ENCODE peak calls at places on chromosome 1, in eight cellular contexts. V, Y, C, H, D, X, A and L are unnamed samples.

GRCh38 chr1:210062033-210062432 is 124.0 kb downstream of the SYT14 start:
- DNase-seq in A (no peak), D (no peak), V (no peak), C (no peak), X (no peak), Y (no peak), H (no peak), L (no peak)

GRCh38 chr1:204573563-204573925 is 57.3 kb downstream of the MDM4 start:
- DNase-seq in A (peak), Y (no peak), H (no peak), X (peak), D (no peak), V (no peak), C (no peak), L (peak)

GRCh38 chr1:16276302-16277020 is 39.5 kb upstream of the CPLANE2 start:
- DNase-seq in A (no peak), Y (no peak), V (no peak), H (no peak), X (no peak), C (no peak), D (no peak), L (no peak)

GRCh38 chr1:207499573-207499972 is 3.6 kb downstream of the CR1 start:
- DNase-seq in C (peak), X (peak), H (peak), V (no peak), Y (peak), D (peak), A (peak), L (peak)

GRCh38 chr1:27656157-27656893 is 15.7 kb downstream of the IFI6 start:
- DNase-seq in C (no peak), A (peak), X (peak), V (no peak), D (peak), H (no peak), Y (no peak), L (peak)

GRCh38 chr1:81681570-81681969 is 119.2 kb upstream of the ADGRL2 start:
- DNase-seq in V (no peak), X (peak), Y (no peak), C (no peak), H (no peak), A (peak), D (no peak), L (peak)

GRCh38 chr1:192879416-192879815 is 70.6 kb downstream of the RGS2 start:
- DNase-seq in C (no peak), D (no peak), Y (no peak), H (no peak), X (peak), A (peak), V (no peak), L (peak)

GRCh38 chr1:44043176-44044070 is 12.2 kb upstream of the SLC6A9 start:
- DNase-seq in V (no peak), Y (no peak), D (no peak), H (no peak), A (no peak), C (no peak), X (no peak), L (no peak)